ENCODE peak calls at places on chromosomes 2 and 18, in eight cellular contexts. One of them, this sample, is unnamed. For H3K4me1, the result is how much of the 10 kb centered on the place peaks cover.

GRCh38 chr2:147649288-147649687 is 195.5 kb upstream of the ACVR2A start:
- DNase-seq in ovary: no peak
- DNase-seq in psoas muscle: no peak
- DNase-seq in heart right ventricle: no peak
- DNase-seq in GM23248: no peak
- DNase-seq in left lung: no peak
- DNase-seq in body of pancreas: no peak
- DNase-seq in trophoblast cell: no peak
- DNase-seq in this sample: no peak

GRCh38 chr2:105243961-105244360 is 2.4 kb downstream of the GPR45 start:
- DNase-seq in ovary: no peak
- DNase-seq in psoas muscle: no peak
- DNase-seq in heart right ventricle: no peak
- DNase-seq in GM23248: no peak
- DNase-seq in left lung: no peak
- DNase-seq in body of pancreas: no peak
- DNase-seq in trophoblast cell: no peak
- DNase-seq in this sample: no peak

GRCh38 chr2:162243305-162243693 is at the start of gene FAP:
- DNase-seq in ovary: no peak
- DNase-seq in psoas muscle: no peak
- DNase-seq in heart right ventricle: peak
- DNase-seq in GM23248: peak
- DNase-seq in left lung: no peak
- DNase-seq in body of pancreas: no peak
- DNase-seq in trophoblast cell: no peak
- DNase-seq in this sample: no peak

GRCh38 chr2:18253686-18254197 is 306.7 kb downstream of the RDH14 start:
- DNase-seq in ovary: no peak
- DNase-seq in psoas muscle: no peak
- DNase-seq in heart right ventricle: no peak
- DNase-seq in GM23248: no peak
- DNase-seq in left lung: no peak
- DNase-seq in body of pancreas: no peak
- DNase-seq in trophoblast cell: peak
- DNase-seq in this sample: no peak

GRCh38 chr2:176118606-176119370 is 2.2 kb downstream of the HOXD10 start:
- DNase-seq in ovary: no peak
- DNase-seq in psoas muscle: no peak
- DNase-seq in heart right ventricle: no peak
- DNase-seq in GM23248: peak
- DNase-seq in left lung: no peak
- DNase-seq in body of pancreas: no peak
- DNase-seq in trophoblast cell: peak
- DNase-seq in this sample: no peak

GRCh38 chr18:53385889-53386288 is 838.6 kb downstream of the MBD2 start:
- DNase-seq in ovary: no peak
- DNase-seq in psoas muscle: no peak
- DNase-seq in heart right ventricle: no peak
- DNase-seq in GM23248: no peak
- DNase-seq in left lung: no peak
- DNase-seq in body of pancreas: no peak
- DNase-seq in trophoblast cell: no peak
- DNase-seq in this sample: no peak

GRCh38 chr2:64482765-64483504 is 29.0 kb downstream of the LGALSL start:
- DNase-seq in ovary: no peak
- DNase-seq in psoas muscle: no peak
- DNase-seq in heart right ventricle: no peak
- DNase-seq in GM23248: peak
- DNase-seq in left lung: no peak
- DNase-seq in body of pancreas: peak
- DNase-seq in trophoblast cell: peak
- DNase-seq in this sample: no peak

GRCh38 chr18:57798713-57799373 is 4.3 kb downstream of the ATP8B1 start:
- DNase-seq in ovary: no peak
- DNase-seq in psoas muscle: no peak
- DNase-seq in heart right ventricle: no peak
- DNase-seq in GM23248: no peak
- DNase-seq in left lung: no peak
- DNase-seq in body of pancreas: no peak
- DNase-seq in trophoblast cell: no peak
- DNase-seq in this sample: no peak

GRCh38 chr2:28338754-28339325 is 53.8 kb upstream of the FOSL2 start:
- DNase-seq in ovary: no peak
- DNase-seq in psoas muscle: no peak
- DNase-seq in heart right ventricle: no peak
- DNase-seq in GM23248: no peak
- DNase-seq in left lung: no peak
- DNase-seq in body of pancreas: no peak
- DNase-seq in trophoblast cell: peak
- DNase-seq in this sample: no peak

GRCh38 chr2:65159921-65160320 is 30.0 kb upstream of the RAB1A start:
- DNase-seq in ovary: no peak
- DNase-seq in psoas muscle: no peak
- DNase-seq in heart right ventricle: no peak
- DNase-seq in GM23248: no peak
- DNase-seq in left lung: no peak
- DNase-seq in body of pancreas: peak
- DNase-seq in trophoblast cell: no peak
- DNase-seq in this sample: no peak

GRCh38 chr2:78423631-78424030 is 601.9 kb upstream of the REG3G start:
- DNase-seq in ovary: no peak
- DNase-seq in psoas muscle: no peak
- DNase-seq in heart right ventricle: no peak
- DNase-seq in GM23248: no peak
- DNase-seq in left lung: no peak
- DNase-seq in body of pancreas: no peak
- DNase-seq in trophoblast cell: no peak
- DNase-seq in this sample: no peak

GRCh38 chr2:3953117-3953516 is 249.7 kb downstream of the DCDC2C start:
- DNase-seq in ovary: no peak
- DNase-seq in psoas muscle: no peak
- DNase-seq in heart right ventricle: no peak
- DNase-seq in GM23248: no peak
- DNase-seq in left lung: no peak
- DNase-seq in body of pancreas: no peak
- DNase-seq in trophoblast cell: no peak
- DNase-seq in this sample: no peak

GRCh38 chr18:49563701-49564100 is 1.8 kb downstream of the LIPG start:
- DNase-seq in ovary: no peak
- DNase-seq in psoas muscle: no peak
- DNase-seq in heart right ventricle: no peak
- DNase-seq in GM23248: no peak
- DNase-seq in left lung: no peak
- DNase-seq in body of pancreas: no peak
- DNase-seq in trophoblast cell: peak
- DNase-seq in this sample: no peak

GRCh38 chr2:239674101-239674980 is 273.5 kb upstream of the HDAC4 start:
- DNase-seq in ovary: no peak
- DNase-seq in psoas muscle: no peak
- DNase-seq in heart right ventricle: no peak
- DNase-seq in GM23248: no peak
- DNase-seq in left lung: peak
- DNase-seq in body of pancreas: no peak
- DNase-seq in trophoblast cell: no peak
- DNase-seq in this sample: no peak

GRCh38 chr2:225293638-225294037 is 105.9 kb upstream of the NYAP2 start:
- DNase-seq in ovary: no peak
- DNase-seq in psoas muscle: no peak
- DNase-seq in heart right ventricle: no peak
- DNase-seq in GM23248: no peak
- DNase-seq in left lung: no peak
- DNase-seq in body of pancreas: no peak
- DNase-seq in trophoblast cell: no peak
- DNase-seq in this sample: no peak

GRCh38 chr2:133362061-133362476 is 206.2 kb downstream of the NCKAP5 start:
- DNase-seq in ovary: no peak
- DNase-seq in psoas muscle: no peak
- DNase-seq in heart right ventricle: no peak
- DNase-seq in GM23248: peak
- DNase-seq in left lung: no peak
- DNase-seq in body of pancreas: no peak
- DNase-seq in trophoblast cell: no peak
- DNase-seq in this sample: no peak

GRCh38 chr2:195498839-195499490 is 158.1 kb upstream of the SLC39A10 start:
- DNase-seq in ovary: no peak
- DNase-seq in psoas muscle: no peak
- DNase-seq in heart right ventricle: no peak
- DNase-seq in GM23248: peak
- DNase-seq in left lung: no peak
- DNase-seq in body of pancreas: no peak
- DNase-seq in trophoblast cell: peak
- DNase-seq in this sample: no peak

GRCh38 chr2:109330056-109330455 is 201.1 kb downstream of the SH3RF3 start:
- DNase-seq in ovary: no peak
- DNase-seq in psoas muscle: no peak
- DNase-seq in heart right ventricle: no peak
- DNase-seq in GM23248: peak
- DNase-seq in left lung: no peak
- DNase-seq in body of pancreas: no peak
- DNase-seq in trophoblast cell: no peak
- DNase-seq in this sample: no peak

GRCh38 chr2:219443697-219444023 is 9.0 kb downstream of the SPEG start:
- DNase-seq in ovary: peak
- DNase-seq in psoas muscle: peak
- DNase-seq in heart right ventricle: no peak
- DNase-seq in GM23248: no peak
- DNase-seq in left lung: no peak
- DNase-seq in body of pancreas: no peak
- DNase-seq in trophoblast cell: no peak
- DNase-seq in this sample: no peak

DNA sequence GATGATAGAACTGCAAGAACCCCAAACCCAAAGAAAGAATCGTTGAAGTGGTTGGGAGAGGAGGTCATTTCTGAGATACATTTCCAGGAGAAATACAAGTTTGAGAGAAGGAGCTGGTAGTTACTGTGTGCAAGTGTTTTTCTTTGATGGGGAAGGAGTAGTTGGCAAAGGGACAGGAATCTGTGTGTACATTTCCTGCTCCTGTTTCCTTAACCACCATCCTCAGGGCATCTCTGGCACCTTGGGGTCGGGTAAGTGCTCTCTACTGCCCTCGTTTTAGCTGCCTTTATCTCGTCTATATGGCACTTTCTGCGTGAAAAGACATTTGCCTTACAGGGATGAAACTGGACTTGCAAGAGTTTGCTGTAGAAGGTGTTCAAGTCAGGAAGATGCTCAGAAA is 27.3 kb downstream of the CDC42EP3 start:
- DNase-seq in ovary: no peak
- DNase-seq in psoas muscle: no peak
- DNase-seq in heart right ventricle: no peak
- DNase-seq in GM23248: no peak
- DNase-seq in left lung: no peak
- DNase-seq in body of pancreas: no peak
- DNase-seq in trophoblast cell: no peak
- DNase-seq in this sample: no peak
- H3K4me1 ChIP-seq in ovary: under half
- H3K4me1 ChIP-seq in psoas muscle: half or more
- H3K4me1 ChIP-seq in heart right ventricle: half or more
- H3K4me1 ChIP-seq in GM23248: half or more
- H3K4me1 ChIP-seq in left lung: half or more
- H3K4me1 ChIP-seq in body of pancreas: under half
- H3K4me1 ChIP-seq in trophoblast cell: under half
- H3K4me1 ChIP-seq in this sample: half or more

DNA sequence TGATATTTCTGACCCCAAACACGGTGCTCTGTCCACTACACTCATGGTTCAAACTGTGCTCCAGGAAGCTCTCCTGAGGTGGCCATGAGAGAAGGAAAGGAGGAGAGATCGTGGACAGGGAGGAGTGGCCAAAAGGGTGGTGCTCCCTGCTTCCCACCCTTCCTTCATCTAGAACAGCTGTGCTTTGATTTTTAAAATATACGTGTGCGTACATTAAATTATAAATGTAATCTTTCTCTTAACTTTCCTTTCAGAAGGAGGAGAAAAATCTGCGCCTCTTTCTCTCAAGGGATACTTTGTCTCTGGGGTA is 8.2 kb upstream of the CHRNA1 start:
- DNase-seq in ovary: no peak
- DNase-seq in psoas muscle: no peak
- DNase-seq in heart right ventricle: no peak
- DNase-seq in GM23248: no peak
- DNase-seq in left lung: no peak
- DNase-seq in body of pancreas: no peak
- DNase-seq in trophoblast cell: no peak
- DNase-seq in this sample: no peak
- H3K27ac ChIP-seq in ovary: no peak
- H3K27ac ChIP-seq in psoas muscle: no peak
- H3K27ac ChIP-seq in heart right ventricle: no peak
- H3K27ac ChIP-seq in GM23248: peak
- H3K27ac ChIP-seq in left lung: peak
- H3K27ac ChIP-seq in body of pancreas: no peak
- H3K27ac ChIP-seq in trophoblast cell: no peak
- H3K27ac ChIP-seq in this sample: no peak

GRCh38 chr18:22182884-22183610 is 13.7 kb downstream of the GATA6 start:
- DNase-seq in ovary: no peak
- DNase-seq in psoas muscle: no peak
- DNase-seq in heart right ventricle: no peak
- DNase-seq in GM23248: no peak
- DNase-seq in left lung: no peak
- DNase-seq in body of pancreas: no peak
- DNase-seq in trophoblast cell: peak
- DNase-seq in this sample: no peak
- H3K4me1 ChIP-seq in ovary: under half
- H3K4me1 ChIP-seq in psoas muscle: under half
- H3K4me1 ChIP-seq in heart right ventricle: half or more
- H3K4me1 ChIP-seq in GM23248: under half
- H3K4me1 ChIP-seq in left lung: under half
- H3K4me1 ChIP-seq in body of pancreas: half or more
- H3K4me1 ChIP-seq in trophoblast cell: under half
- H3K4me1 ChIP-seq in this sample: under half

DNA sequence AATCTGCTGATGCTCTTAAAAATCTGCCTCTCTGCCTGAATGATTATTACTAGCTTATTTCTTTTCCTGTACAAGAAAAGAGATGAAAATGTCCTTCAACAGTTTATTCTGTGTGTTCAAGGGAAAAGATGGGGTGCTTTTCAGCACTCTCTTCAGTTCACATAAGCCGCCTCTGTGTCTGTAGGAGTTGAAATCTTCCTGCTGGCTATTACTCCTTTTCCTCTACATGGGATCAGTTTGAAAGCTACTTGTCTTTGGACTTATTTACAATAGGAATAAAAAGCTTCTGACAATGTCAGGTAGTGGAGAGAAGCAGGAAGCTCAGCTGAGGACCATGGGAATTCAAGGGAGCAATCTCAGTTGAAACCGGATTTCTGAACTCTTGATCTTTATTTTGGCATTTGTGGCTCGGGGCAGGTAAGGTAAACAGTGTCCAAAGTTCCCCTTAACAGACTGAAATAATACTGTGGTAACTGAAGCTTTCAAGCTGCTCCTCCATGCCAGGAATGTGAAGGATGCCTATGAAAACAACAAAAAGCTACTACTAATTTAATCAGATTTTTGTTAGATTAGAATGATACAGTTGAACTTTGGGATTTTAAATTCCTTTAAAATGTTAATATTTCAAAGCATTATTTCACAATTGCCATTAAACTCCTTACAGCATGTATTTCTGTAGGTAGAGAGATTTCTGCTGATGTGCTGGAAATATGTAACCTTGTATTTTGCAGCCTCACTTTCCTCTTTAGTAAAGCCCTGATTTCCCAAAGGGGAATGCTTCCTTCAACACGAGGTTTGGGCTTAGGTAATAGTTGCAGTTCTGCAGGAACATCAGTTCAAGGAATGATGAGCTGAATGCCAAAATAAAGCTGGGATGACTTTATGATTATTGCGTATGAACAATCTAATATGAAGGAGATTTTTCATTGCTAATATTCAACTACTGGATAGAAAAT is 43.6 kb downstream of the MAPRE2 start:
- DNase-seq in ovary: no peak
- DNase-seq in psoas muscle: no peak
- DNase-seq in heart right ventricle: no peak
- DNase-seq in GM23248: no peak
- DNase-seq in left lung: no peak
- DNase-seq in body of pancreas: no peak
- DNase-seq in trophoblast cell: no peak
- DNase-seq in this sample: no peak
- H3K27ac ChIP-seq in ovary: no peak
- H3K27ac ChIP-seq in psoas muscle: peak
- H3K27ac ChIP-seq in heart right ventricle: peak
- H3K27ac ChIP-seq in GM23248: no peak
- H3K27ac ChIP-seq in left lung: no peak
- H3K27ac ChIP-seq in body of pancreas: no peak
- H3K27ac ChIP-seq in trophoblast cell: no peak
- H3K27ac ChIP-seq in this sample: no peak

This sample was measured in effector memory CD4-positive, alpha-beta T cell.